ENCODE peak calls at places on chromosomes 5 and 9, in seven cellular contexts. One of them, this sample, is unnamed.

GRCh38 chr5:174078416-174078815 is 32.9 kb downstream of the NSG2 start:
- DNase-seq in NCI-H2107: no peak
- DNase-seq in Karpas-422: no peak
- DNase-seq in hepatic stellate cell: no peak
- DNase-seq in posterior vena cava: no peak
- DNase-seq in mesothelial cell of epicardium: no peak
- DNase-seq in fibroblast of the aortic adventitia: no peak
- DNase-seq in this sample: no peak

GRCh38 chr9:111066427-111066826 is 28.2 kb upstream of the LPAR1 start:
- DNase-seq in mesothelial cell of epicardium: no peak
- DNase-seq in Karpas-422: no peak
- DNase-seq in fibroblast of the aortic adventitia: peak
- DNase-seq in NCI-H2107: no peak
- DNase-seq in posterior vena cava: no peak
- DNase-seq in hepatic stellate cell: no peak
- DNase-seq in this sample: no peak

GRCh38 chr9:136303066-136303824 is 649 bp downstream of the CCDC187 start:
- DNase-seq in hepatic stellate cell: no peak
- DNase-seq in fibroblast of the aortic adventitia: no peak
- DNase-seq in Karpas-422: no peak
- DNase-seq in NCI-H2107: no peak
- DNase-seq in mesothelial cell of epicardium: no peak
- DNase-seq in posterior vena cava: no peak
- DNase-seq in this sample: no peak

GRCh38 chr5:125411163-125412050 is 665.0 kb upstream of the ZNF608 start:
- DNase-seq in fibroblast of the aortic adventitia: peak
- DNase-seq in posterior vena cava: no peak
- DNase-seq in hepatic stellate cell: no peak
- DNase-seq in Karpas-422: no peak
- DNase-seq in mesothelial cell of epicardium: no peak
- DNase-seq in NCI-H2107: no peak
- DNase-seq in this sample: no peak

GRCh38 chr5:57082441-57083067 is 91.3 kb upstream of the GPBP1 start:
- DNase-seq in NCI-H2107: no peak
- DNase-seq in fibroblast of the aortic adventitia: peak
- DNase-seq in hepatic stellate cell: peak
- DNase-seq in posterior vena cava: no peak
- DNase-seq in mesothelial cell of epicardium: no peak
- DNase-seq in Karpas-422: peak
- DNase-seq in this sample: no peak

GRCh38 chr5:138760448-138761110 is 7.4 kb downstream of the CTNNA1 start:
- DNase-seq in posterior vena cava: no peak
- DNase-seq in Karpas-422: no peak
- DNase-seq in fibroblast of the aortic adventitia: no peak
- DNase-seq in mesothelial cell of epicardium: no peak
- DNase-seq in NCI-H2107: no peak
- DNase-seq in hepatic stellate cell: no peak
- DNase-seq in this sample: no peak

GRCh38 chr9:127215266-127216209 is 49.0 kb upstream of the GARNL3 start:
- DNase-seq in NCI-H2107: no peak
- DNase-seq in fibroblast of the aortic adventitia: no peak
- DNase-seq in posterior vena cava: no peak
- DNase-seq in Karpas-422: no peak
- DNase-seq in hepatic stellate cell: no peak
- DNase-seq in mesothelial cell of epicardium: no peak
- DNase-seq in this sample: no peak

GRCh38 chr9:135081731-135082130 is 5.7 kb upstream of the OLFM1 start:
- DNase-seq in posterior vena cava: peak
- DNase-seq in fibroblast of the aortic adventitia: no peak
- DNase-seq in Karpas-422: no peak
- DNase-seq in mesothelial cell of epicardium: no peak
- DNase-seq in NCI-H2107: no peak
- DNase-seq in hepatic stellate cell: no peak
- DNase-seq in this sample: peak

This sample was measured in RWPE2.